ENCODE peak calls at places on chromosomes 7 and 10, in five cellular contexts. One of them, this sample, is unnamed.

GRCh38 chr10:47258921-47259320 is 41.1 kb upstream of the GDF10 start:
- DNase-seq in endothelial cell of umbilical vein: no peak
- DNase-seq in HCT116: no peak
- DNase-seq in stomach: no peak
- DNase-seq in body of pancreas: no peak
- DNase-seq in this sample: no peak

GRCh38 chr10:124323145-124323725 is 95.5 kb downstream of the OAT start:
- DNase-seq in endothelial cell of umbilical vein: no peak
- DNase-seq in HCT116: no peak
- DNase-seq in stomach: no peak
- DNase-seq in body of pancreas: no peak
- DNase-seq in this sample: no peak

GRCh38 chr7:36630112-36630650 is 94.1 kb downstream of the AOAH start:
- DNase-seq in stomach: no peak
- DNase-seq in HCT116: no peak
- DNase-seq in endothelial cell of umbilical vein: no peak
- DNase-seq in body of pancreas: no peak
- DNase-seq in this sample: no peak

GRCh38 chr10:84401838-84402611 is 73.6 kb downstream of the CCSER2 start:
- DNase-seq in endothelial cell of umbilical vein: no peak
- DNase-seq in HCT116: no peak
- DNase-seq in stomach: no peak
- DNase-seq in body of pancreas: no peak
- DNase-seq in this sample: no peak

GRCh38 chr10:120011359-120012132 is 119.0 kb downstream of the SEC23IP start:
- DNase-seq in body of pancreas: peak
- DNase-seq in stomach: no peak
- DNase-seq in endothelial cell of umbilical vein: no peak
- DNase-seq in HCT116: no peak
- DNase-seq in this sample: no peak

GRCh38 chr10:119283818-119284217 is 76.4 kb downstream of the GRK5 start:
- DNase-seq in endothelial cell of umbilical vein: no peak
- DNase-seq in body of pancreas: no peak
- DNase-seq in stomach: no peak
- DNase-seq in HCT116: no peak
- DNase-seq in this sample: no peak

GRCh38 chr10:103276941-103277712 is at the start of gene INA:
- DNase-seq in endothelial cell of umbilical vein: peak
- DNase-seq in HCT116: no peak
- DNase-seq in stomach: no peak
- DNase-seq in body of pancreas: peak
- DNase-seq in this sample: no peak

GRCh38 chr7:45973725-45974532 is 52.9 kb upstream of the IGFBP3 start:
- DNase-seq in body of pancreas: peak
- DNase-seq in HCT116: no peak
- DNase-seq in stomach: no peak
- DNase-seq in endothelial cell of umbilical vein: no peak
- DNase-seq in this sample: no peak

GRCh38 chr7:5692845-5693278 is 88.6 kb downstream of the RNF216 start:
- DNase-seq in stomach: no peak
- DNase-seq in body of pancreas: no peak
- DNase-seq in HCT116: no peak
- DNase-seq in endothelial cell of umbilical vein: peak
- DNase-seq in this sample: peak

GRCh38 chr7:5692112-5692844 is 89.2 kb downstream of the RNF216 start:
- DNase-seq in stomach: peak
- DNase-seq in body of pancreas: peak
- DNase-seq in endothelial cell of umbilical vein: peak
- DNase-seq in HCT116: no peak
- DNase-seq in this sample: peak

GRCh38 chr7:5694221-5694754 is 87.2 kb downstream of the RNF216 start:
- DNase-seq in endothelial cell of umbilical vein: peak
- DNase-seq in HCT116: no peak
- DNase-seq in stomach: no peak
- DNase-seq in body of pancreas: no peak
- DNase-seq in this sample: peak

GRCh38 chr7:5695037-5695708 is 86.3 kb downstream of the RNF216 start:
- DNase-seq in body of pancreas: peak
- DNase-seq in endothelial cell of umbilical vein: no peak
- DNase-seq in stomach: no peak
- DNase-seq in HCT116: no peak
- DNase-seq in this sample: no peak

GRCh38 chr7:5693529-5693928 is 87.9 kb downstream of the RNF216 start:
- DNase-seq in body of pancreas: no peak
- DNase-seq in stomach: no peak
- DNase-seq in endothelial cell of umbilical vein: peak
- DNase-seq in HCT116: no peak
- DNase-seq in this sample: no peak
- TF ChIP-seq POLR2A in body of pancreas: no peak
- TF ChIP-seq POLR2A in stomach: no peak
- TF ChIP-seq POLR2A in endothelial cell of umbilical vein: no peak
- TF ChIP-seq POLR2A in HCT116: no peak
- TF ChIP-seq POLR2A in this sample: no peak

DNA sequence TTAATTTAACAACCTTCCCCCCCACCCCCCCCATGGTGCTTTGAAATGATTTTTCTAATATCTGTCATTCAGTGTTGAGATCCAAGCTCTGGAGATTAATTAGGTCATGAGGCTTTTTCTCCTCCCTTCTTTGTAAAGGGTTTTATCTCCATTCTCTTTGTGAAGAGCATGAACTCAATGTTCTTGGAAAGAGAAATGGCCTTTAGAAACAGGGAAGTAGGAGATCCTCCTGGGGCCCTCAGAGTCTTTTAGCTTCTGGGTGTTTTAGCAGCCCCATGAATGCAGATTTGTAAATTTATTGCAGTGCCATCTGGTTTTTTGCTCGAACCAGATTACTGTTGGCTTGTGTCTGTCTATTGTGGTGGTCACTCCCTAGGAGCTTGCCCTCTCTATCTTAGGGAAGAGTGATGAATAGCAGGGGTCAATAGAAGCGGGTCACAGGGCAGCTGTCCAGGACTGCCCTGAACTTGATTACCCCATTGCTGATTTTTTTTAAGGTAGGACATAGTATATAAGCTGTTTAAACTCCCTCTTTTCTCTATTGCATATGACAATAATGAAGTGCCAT is 110.6 kb downstream of the BTRC start:
- DNase-seq in HCT116: no peak
- DNase-seq in endothelial cell of umbilical vein: no peak
- DNase-seq in body of pancreas: no peak
- DNase-seq in stomach: no peak
- DNase-seq in this sample: no peak
- TF ChIP-seq POLR2A in HCT116: no peak
- TF ChIP-seq POLR2A in endothelial cell of umbilical vein: no peak
- TF ChIP-seq POLR2A in body of pancreas: no peak
- TF ChIP-seq POLR2A in stomach: no peak
- TF ChIP-seq POLR2A in this sample: no peak

GRCh38 chr7:2629740-2630681 is 1.8 kb upstream of the TTYH3 start:
- DNase-seq in stomach: peak
- DNase-seq in HCT116: no peak
- DNase-seq in body of pancreas: peak
- DNase-seq in endothelial cell of umbilical vein: no peak
- DNase-seq in this sample: peak
- TF ChIP-seq POLR2A in stomach: no peak
- TF ChIP-seq POLR2A in HCT116: no peak
- TF ChIP-seq POLR2A in body of pancreas: no peak
- TF ChIP-seq POLR2A in endothelial cell of umbilical vein: no peak
- TF ChIP-seq POLR2A in this sample: no peak

GRCh38 chr10:17201165-17202013 is at the start of gene TRDMT1:
- DNase-seq in stomach: peak
- DNase-seq in HCT116: peak
- DNase-seq in body of pancreas: peak
- DNase-seq in endothelial cell of umbilical vein: peak
- DNase-seq in this sample: peak
- TF ChIP-seq POLR2A in stomach: no peak
- TF ChIP-seq POLR2A in HCT116: peak
- TF ChIP-seq POLR2A in body of pancreas: peak
- TF ChIP-seq POLR2A in endothelial cell of umbilical vein: peak
- TF ChIP-seq POLR2A in this sample: peak

DNA sequence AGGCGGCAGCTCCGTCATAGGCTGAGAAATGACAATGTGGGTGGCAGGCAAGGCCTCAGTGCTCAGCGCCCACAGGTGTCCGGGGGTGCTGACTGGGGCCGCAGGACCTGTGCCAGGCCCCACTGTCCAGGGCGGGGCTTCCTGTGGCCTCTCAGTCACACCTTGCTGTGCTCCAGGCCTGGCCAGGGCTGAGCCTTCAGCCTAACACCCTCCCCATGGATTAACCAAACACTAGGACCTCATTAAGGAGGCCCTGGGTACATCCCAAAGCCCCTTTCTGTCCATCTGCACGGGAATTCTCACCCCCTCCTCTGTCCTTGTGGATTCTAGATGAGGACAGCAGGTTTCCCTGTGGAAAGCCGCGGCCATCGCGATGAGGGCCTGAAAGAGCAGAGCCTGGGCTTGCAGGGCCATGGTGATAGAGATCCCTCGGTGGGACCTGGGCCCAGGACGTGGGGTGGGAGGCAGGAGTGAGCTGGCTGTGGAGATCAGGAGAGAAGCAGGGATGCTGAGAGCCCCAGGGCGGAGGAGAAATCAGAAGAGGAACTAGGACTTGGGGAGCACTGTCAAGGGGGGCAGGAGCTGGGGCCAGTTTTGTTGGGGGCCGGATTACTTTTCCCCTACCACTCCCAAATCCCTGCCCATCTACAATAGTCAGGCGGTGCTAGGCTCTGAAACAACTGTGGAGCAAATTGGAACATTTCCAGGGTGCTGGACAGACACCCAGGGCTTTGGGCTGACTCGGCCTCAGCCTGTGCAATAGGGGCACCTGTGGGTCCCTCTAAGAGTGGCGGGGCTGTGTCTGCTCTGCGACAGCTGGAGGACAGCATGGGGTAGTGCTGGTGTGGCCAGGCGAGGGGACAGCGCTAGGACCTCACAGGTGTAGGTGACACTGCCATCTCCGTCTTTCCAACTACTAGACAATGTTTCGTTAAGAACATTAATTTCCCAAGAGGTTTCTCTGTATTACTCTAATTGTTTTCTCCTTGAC is 23.3 kb upstream of the MNX1 start:
- DNase-seq in body of pancreas: no peak
- DNase-seq in stomach: no peak
- DNase-seq in endothelial cell of umbilical vein: no peak
- DNase-seq in HCT116: no peak
- DNase-seq in this sample: no peak
- TF ChIP-seq POLR2A in body of pancreas: no peak
- TF ChIP-seq POLR2A in stomach: no peak
- TF ChIP-seq POLR2A in endothelial cell of umbilical vein: no peak
- TF ChIP-seq POLR2A in HCT116: no peak
- TF ChIP-seq POLR2A in this sample: no peak

GRCh38 chr7:191105-192034 is 1.0 kb upstream of the FAM20C start:
- DNase-seq in stomach: no peak
- DNase-seq in HCT116: peak
- DNase-seq in endothelial cell of umbilical vein: peak
- DNase-seq in body of pancreas: peak
- DNase-seq in this sample: peak

GRCh38 chr7:193538-194256 is 1.3 kb downstream of the FAM20C start:
- DNase-seq in body of pancreas: peak
- DNase-seq in stomach: no peak
- DNase-seq in endothelial cell of umbilical vein: peak
- DNase-seq in HCT116: no peak
- DNase-seq in this sample: peak

GRCh38 chr7:192701-193536 is 548 bp downstream of the FAM20C start:
- DNase-seq in body of pancreas: peak
- DNase-seq in stomach: peak
- DNase-seq in HCT116: no peak
- DNase-seq in endothelial cell of umbilical vein: no peak
- DNase-seq in this sample: peak

GRCh38 chr7:190196-190595 is 2.2 kb upstream of the FAM20C start:
- DNase-seq in HCT116: no peak
- DNase-seq in body of pancreas: no peak
- DNase-seq in stomach: no peak
- DNase-seq in endothelial cell of umbilical vein: no peak
- DNase-seq in this sample: no peak

GRCh38 chr7:192035-192649 is at the start of gene FAM20C:
- DNase-seq in stomach: peak
- DNase-seq in endothelial cell of umbilical vein: peak
- DNase-seq in body of pancreas: peak
- DNase-seq in HCT116: peak
- DNase-seq in this sample: peak
- TF ChIP-seq POLR2A in stomach: no peak
- TF ChIP-seq POLR2A in endothelial cell of umbilical vein: no peak
- TF ChIP-seq POLR2A in body of pancreas: peak
- TF ChIP-seq POLR2A in HCT116: peak
- TF ChIP-seq POLR2A in this sample: peak

GRCh38 chr7:74194686-74195085 is 15.1 kb upstream of the LAT2 start:
- DNase-seq in HCT116: no peak
- DNase-seq in endothelial cell of umbilical vein: no peak
- DNase-seq in body of pancreas: no peak
- DNase-seq in stomach: no peak
- DNase-seq in this sample: no peak
- TF ChIP-seq POLR2A in HCT116: no peak
- TF ChIP-seq POLR2A in endothelial cell of umbilical vein: no peak
- TF ChIP-seq POLR2A in body of pancreas: no peak
- TF ChIP-seq POLR2A in stomach: no peak
- TF ChIP-seq POLR2A in this sample: no peak

This sample was measured in H54.